ENCODE peak calls at places on chromosomes 4 and X, in seven cellular contexts. V is lung, T is activated T-cell treated with anti-CD3 and anti-CD28 coated beads for 1 hour, C is substantia nigra, G is fibroblast of pulmonary artery, L is MG63, J is kidney glomerular epithelial cell. H is an unnamed sample.

GRCh38 chr4:188495169-188495568 is 355.9 kb downstream of the TRIML1 start:
- DNase-seq in T (no peak), J (no peak), L (no peak), C (no peak), V (no peak), G (no peak), H (no peak)

GRCh38 chr4:26048378-26048882 is 134.4 kb downstream of the SMIM20 start:
- DNase-seq in G (peak), L (peak), J (peak), C (no peak), V (peak), T (no peak), H (peak)

GRCh38 chr4:6992728-6993655 is 50.2 kb upstream of the TADA2B start:
- DNase-seq in C (no peak), V (no peak), T (no peak), G (no peak), L (no peak), J (peak), H (peak)

GRCh38 chr4:98536631-98537030 is 121.8 kb downstream of the TSPAN5 start:
- DNase-seq in L (no peak), G (no peak), J (no peak), V (no peak), T (no peak), C (no peak), H (no peak)

GRCh38 chr4:135838889-135839288 is 1637.3 kb upstream of the PABPC4L start:
- DNase-seq in T (no peak), L (peak), V (no peak), G (peak), J (peak), C (no peak), H (no peak)

GRCh38 chr4:24219171-24219570 is 329.3 kb upstream of the PPARGC1A start:
- DNase-seq in G (no peak), T (no peak), C (no peak), J (no peak), V (no peak), L (no peak), H (no peak)

GRCh38 chrX:2492536-2493218 is 8.1 kb downstream of the DHRSX start:
- DNase-seq in J (no peak), T (no peak), V (no peak), G (no peak), C (no peak), L (no peak), H (no peak)

GRCh38 chrX:9587551-9588096 is 122.8 kb downstream of the TBL1X start:
- DNase-seq in V (no peak), J (no peak), L (no peak), G (no peak), C (no peak), T (no peak), H (no peak)

GRCh38 chr4:6119507-6120020 is 80.8 kb downstream of the JAKMIP1 start:
- DNase-seq in G (no peak), J (no peak), T (no peak), C (no peak), L (no peak), V (no peak), H (no peak)

GRCh38 chr4:90958256-90958895 is 831.2 kb downstream of the CCSER1 start:
- DNase-seq in T (no peak), G (peak), J (peak), C (no peak), L (peak), V (no peak), H (no peak)

GRCh38 chrX:49991718-49992117 is 69.3 kb downstream of the CLCN5 start:
- DNase-seq in T (no peak), V (no peak), L (no peak), C (no peak), G (no peak), J (no peak), H (no peak)

GRCh38 chr4:125316781-125317525 is 2.2 kb downstream of the FAT4 start:
- DNase-seq in T (no peak), V (peak), C (peak), G (peak), J (no peak), L (peak), H (peak)

GRCh38 chrX:25344191-25344936 is 328.6 kb upstream of the ARX start:
- DNase-seq in G (no peak), J (peak), T (no peak), V (no peak), L (no peak), C (peak), H (no peak)

GRCh38 chr4:24842356-24842755 is 47.0 kb downstream of the SOD3 start:
- DNase-seq in C (no peak), V (no peak), L (no peak), G (no peak), T (no peak), J (no peak), H (no peak)

GRCh38 chr4:56764775-56765174 is 56.7 kb downstream of the SPINK2 start:
- DNase-seq in J (no peak), C (no peak), G (peak), V (no peak), L (peak), T (no peak), H (no peak)

GRCh38 chrX:136214551-136214950 is 36.6 kb downstream of the MAP7D3 start:
- DNase-seq in T (no peak), V (no peak), G (peak), L (peak), C (no peak), J (peak), H (no peak)

GRCh38 chrX:16567681-16568080 is 82.3 kb upstream of the S100G start:
- DNase-seq in G (no peak), L (no peak), V (no peak), C (no peak), J (no peak), T (no peak), H (no peak)

GRCh38 chr4:7087036-7087435 is 19.2 kb upstream of the GRPEL1 start:
- DNase-seq in V (no peak), G (no peak), C (no peak), J (no peak), T (no peak), L (no peak), H (no peak)

GRCh38 chr4:120007171-120007894 is 59.3 kb downstream of the MAD2L1 start:
- DNase-seq in V (no peak), C (no peak), T (no peak), J (no peak), L (peak), G (peak), H (no peak)

GRCh38 chr4:6721121-6721520 is 5.1 kb downstream of the BLOC1S4 start:
- DNase-seq in L (no peak), V (no peak), T (no peak), J (no peak), C (no peak), G (no peak), H (no peak)

GRCh38 chrX:8565729-8566128 is 101.1 kb downstream of the VCX3B start:
- DNase-seq in C (no peak), G (no peak), J (no peak), L (no peak), V (no peak), T (no peak), H (no peak)

GRCh38 chr4:123317211-123317610 is 79.4 kb upstream of the SPRY1 start:
- DNase-seq in C (no peak), J (no peak), L (no peak), G (no peak), T (no peak), V (no peak), H (no peak)

GRCh38 chr4:108851346-108851745 is 88.5 kb upstream of the ETNPPL start:
- DNase-seq in V (no peak), J (no peak), C (no peak), G (no peak), T (no peak), L (no peak), H (no peak)

GRCh38 chr4:52665592-52665991 is 6.5 kb upstream of the USP46 start:
- DNase-seq in L (no peak), G (peak), J (no peak), V (no peak), C (no peak), T (no peak), H (no peak)

GRCh38 chr4:137471895-137472294 is 60.4 kb downstream of the PCDH18 start:
- DNase-seq in C (no peak), V (no peak), L (peak), J (no peak), T (no peak), G (no peak), H (no peak)

GRCh38 chrX:137195991-137196390 is 162.2 kb upstream of the GPR101 start:
- DNase-seq in L (peak), T (no peak), C (no peak), G (peak), V (no peak), J (no peak), H (no peak)

GRCh38 chr4:39446842-39447573 is 11.7 kb downstream of the RPL9 start:
- DNase-seq in L (no peak), T (peak), G (peak), V (peak), J (no peak), C (peak), H (peak)

GRCh38 chr4:40685300-40685699 is 55.6 kb upstream of the RBM47 start:
- DNase-seq in C (no peak), V (no peak), G (peak), T (no peak), L (no peak), J (no peak), H (no peak)

GRCh38 chr4:7648813-7649395 is 214.2 kb upstream of the PSAPL1 start:
- DNase-seq in C (no peak), T (no peak), J (no peak), G (no peak), L (no peak), V (no peak), H (no peak)

GRCh38 chrX:147573266-147573665 is 338.5 kb upstream of the FMR1 start:
- DNase-seq in T (no peak), J (no peak), V (no peak), C (no peak), L (no peak), G (no peak), H (no peak)

GRCh38 chr4:1336079-1336478 is 10.9 kb upstream of the UVSSA start:
- DNase-seq in L (no peak), V (no peak), G (peak), J (no peak), C (no peak), T (no peak), H (no peak)

GRCh38 chr4:117986331-117986730 is 48.0 kb upstream of the NDST3 start:
- DNase-seq in J (no peak), V (no peak), T (no peak), C (no peak), G (no peak), L (no peak), H (no peak)

GRCh38 chrX:38954520-38954919 is 153.3 kb downstream of the MID1IP1 start:
- DNase-seq in J (no peak), G (no peak), V (no peak), L (no peak), C (no peak), T (no peak), H (no peak)

GRCh38 chrX:139058831-139059495 is 347.4 kb upstream of the FGF13 start:
- DNase-seq in J (peak), T (no peak), C (no peak), V (no peak), G (no peak), L (peak), H (no peak)

GRCh38 chr4:7384003-7384928 is 50.5 kb downstream of the PSAPL1 start:
- DNase-seq in T (no peak), L (no peak), C (no peak), J (no peak), G (no peak), V (no peak), H (peak)

GRCh38 chr4:157076578-157076947 is 613 bp downstream of the GLRB start:
- DNase-seq in T (no peak), J (no peak), C (peak), L (no peak), G (no peak), V (no peak), H (no peak)

GRCh38 chrX:83510466-83511181 is 2.5 kb downstream of the POU3F4 start:
- DNase-seq in V (no peak), T (no peak), J (no peak), G (no peak), L (no peak), C (no peak), H (no peak)

GRCh38 chrX:155334486-155335316 is at the start of gene CLIC2:
- DNase-seq in L (peak), C (no peak), J (no peak), V (peak), G (peak), T (no peak), H (no peak)

GRCh38 chr4:110514889-110515479 is 39.0 kb downstream of the ENPEP start:
- DNase-seq in V (no peak), G (peak), J (peak), T (no peak), L (no peak), C (no peak), H (no peak)